ENCODE peak calls at places on chromosome 12, in four cellular contexts. B is K562, A is A549, U is HepG2. D is an unnamed sample.

GRCh38 chr12:118330421-118331018 is 42.2 kb downstream of the TAOK3 start:
- DNase-seq in U (no peak), A (no peak), B (peak), D (peak)

GRCh38 chr12:58387199-58387598 is 445.8 kb downstream of the ATP23 start:
- DNase-seq in U (no peak), B (no peak), A (no peak), D (peak)

GRCh38 chr12:122208073-122208820 is 4.7 kb downstream of the B3GNT4 start:
- DNase-seq in A (no peak), U (no peak), B (no peak), D (no peak)

GRCh38 chr12:5499566-5500325 is 67.8 kb downstream of the NTF3 start:
- DNase-seq in A (no peak), U (no peak), B (no peak), D (peak)

GRCh38 chr12:109830718-109831117 is 2.5 kb downstream of the TRPV4 start:
- DNase-seq in A (no peak), B (no peak), U (no peak), D (no peak)

GRCh38 chr12:123938679-123939480 is 33.8 kb downstream of the CCDC92 start:
- DNase-seq in B (peak), U (no peak), A (peak), D (no peak)

GRCh38 chr12:34394211-34395055 is 372.1 kb downstream of the ALG10 start:
- DNase-seq in A (no peak), U (no peak), B (no peak), D (no peak)

GRCh38 chr12:59372971-59373370 is 222.9 kb upstream of the SLC16A7 start:
- DNase-seq in A (peak), U (no peak), B (no peak), D (peak)

GRCh38 chr12:31728289-31728916 is 418 bp downstream of the AMN1 start:
- DNase-seq in U (no peak), A (peak), B (peak), D (no peak)
- TF ChIP-seq MAZ in U (no peak), A (no peak), B (no peak), D (no peak)

DNA sequence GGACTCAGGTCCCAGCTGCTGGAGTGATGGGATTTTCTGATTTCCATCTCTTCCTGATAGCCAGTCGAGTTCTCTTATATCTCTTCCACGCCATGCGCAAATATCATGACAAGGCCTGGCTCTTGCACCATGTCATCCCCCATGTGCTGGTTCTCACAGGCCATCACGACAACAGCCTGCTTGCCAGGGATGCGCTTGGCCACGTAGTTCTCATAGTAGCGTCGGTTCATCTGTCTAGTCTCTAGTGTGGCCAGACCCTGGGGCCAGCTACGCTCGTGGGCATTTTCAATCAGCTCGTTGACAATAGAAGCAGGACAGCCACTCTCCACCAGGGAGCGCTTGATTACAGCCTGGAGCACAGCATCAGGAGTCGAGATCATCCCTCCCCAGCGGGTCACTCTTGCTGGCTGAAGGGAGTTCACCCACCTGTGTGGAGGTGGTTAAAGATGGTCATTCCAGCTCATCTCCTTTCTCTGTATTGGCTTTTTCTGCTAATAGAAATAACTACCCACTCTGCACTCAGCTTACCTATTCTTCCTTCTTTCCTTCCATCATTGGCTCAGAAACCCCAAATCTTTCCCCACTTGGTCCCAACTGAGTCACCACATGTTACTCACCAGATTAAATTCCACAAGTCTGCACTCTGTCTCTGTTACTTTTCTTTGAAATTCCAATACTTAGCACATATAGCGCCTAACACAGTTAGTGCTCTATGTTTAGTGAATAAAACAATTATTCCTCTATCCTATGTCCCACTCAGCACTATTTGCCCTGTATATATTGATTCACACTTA is 15.2 kb downstream of the RNF41 start:
- DNase-seq in B (peak), U (peak), A (peak), D (peak)
- TF ChIP-seq MAZ in B (no peak), U (no peak), A (no peak), D (no peak)

DNA sequence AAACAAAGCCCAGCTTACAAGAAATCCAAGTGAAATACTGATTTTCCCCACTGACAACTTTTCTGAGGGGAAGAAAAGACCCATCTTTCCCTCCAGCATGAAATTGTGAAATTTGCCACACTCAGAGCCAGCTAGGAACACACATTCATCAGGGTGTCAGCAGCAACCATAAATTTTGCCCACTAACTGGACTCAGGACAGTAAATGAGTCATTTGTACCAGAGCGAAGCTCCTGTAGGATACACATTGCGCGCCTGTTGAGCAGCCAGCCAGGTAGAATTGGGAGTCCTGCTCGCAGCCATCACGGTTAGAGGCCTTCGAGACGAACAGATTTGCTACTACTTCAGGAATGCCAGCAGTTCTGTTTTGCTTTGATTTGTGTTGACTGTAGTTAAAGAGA is 117.7 kb downstream of the KICS2 start:
- DNase-seq in A (no peak), B (no peak), U (no peak), D (no peak)
- TF ChIP-seq MAZ in A (no peak), B (no peak), U (no peak), D (no peak)

GRCh38 chr12:32826807-32827412 is 69.7 kb downstream of the PKP2 start:
- DNase-seq in U (no peak), B (no peak), A (no peak), D (no peak)
- TF ChIP-seq MAZ in U (no peak), B (no peak), A (no peak), D (no peak)

DNA sequence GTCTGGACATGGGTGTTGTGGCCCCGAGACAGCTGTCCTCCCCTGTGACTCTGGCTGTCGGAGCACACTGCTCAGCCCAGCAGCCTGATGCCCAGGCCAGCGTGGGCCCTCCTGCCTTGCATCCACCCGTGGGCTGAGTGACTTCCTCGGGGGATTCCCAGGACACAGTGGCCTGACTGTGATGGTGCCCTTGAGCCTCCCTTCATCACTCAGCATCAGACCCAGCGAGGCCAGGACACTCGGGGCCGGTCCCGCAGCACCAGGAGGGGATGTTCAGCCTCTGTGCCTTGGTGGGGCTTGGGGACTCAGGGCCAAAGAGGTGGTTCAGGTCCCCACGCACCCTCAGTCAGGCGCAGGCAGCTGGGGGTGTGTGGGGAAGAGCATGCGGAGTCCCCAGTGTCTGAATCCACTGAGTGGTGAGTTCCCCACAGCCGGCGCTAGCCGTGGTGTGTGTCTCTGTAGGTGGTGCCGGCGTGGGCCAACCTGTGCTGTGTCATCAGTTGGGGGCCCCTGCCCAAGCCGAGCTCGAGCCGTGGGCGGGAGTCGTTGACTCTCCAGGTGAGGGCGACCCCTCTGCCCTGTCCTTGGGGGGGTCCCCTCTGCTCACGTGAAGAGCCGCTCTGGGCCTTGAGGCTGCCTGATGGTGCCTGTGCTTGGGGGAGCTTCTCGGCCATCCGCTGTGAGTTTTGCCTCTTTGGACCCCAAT is 185.8 kb downstream of the ADGRD1 start:
- DNase-seq in A (no peak), B (no peak), U (no peak), D (no peak)
- TF ChIP-seq MAZ in A (no peak), B (no peak), U (no peak), D (no peak)

DNA sequence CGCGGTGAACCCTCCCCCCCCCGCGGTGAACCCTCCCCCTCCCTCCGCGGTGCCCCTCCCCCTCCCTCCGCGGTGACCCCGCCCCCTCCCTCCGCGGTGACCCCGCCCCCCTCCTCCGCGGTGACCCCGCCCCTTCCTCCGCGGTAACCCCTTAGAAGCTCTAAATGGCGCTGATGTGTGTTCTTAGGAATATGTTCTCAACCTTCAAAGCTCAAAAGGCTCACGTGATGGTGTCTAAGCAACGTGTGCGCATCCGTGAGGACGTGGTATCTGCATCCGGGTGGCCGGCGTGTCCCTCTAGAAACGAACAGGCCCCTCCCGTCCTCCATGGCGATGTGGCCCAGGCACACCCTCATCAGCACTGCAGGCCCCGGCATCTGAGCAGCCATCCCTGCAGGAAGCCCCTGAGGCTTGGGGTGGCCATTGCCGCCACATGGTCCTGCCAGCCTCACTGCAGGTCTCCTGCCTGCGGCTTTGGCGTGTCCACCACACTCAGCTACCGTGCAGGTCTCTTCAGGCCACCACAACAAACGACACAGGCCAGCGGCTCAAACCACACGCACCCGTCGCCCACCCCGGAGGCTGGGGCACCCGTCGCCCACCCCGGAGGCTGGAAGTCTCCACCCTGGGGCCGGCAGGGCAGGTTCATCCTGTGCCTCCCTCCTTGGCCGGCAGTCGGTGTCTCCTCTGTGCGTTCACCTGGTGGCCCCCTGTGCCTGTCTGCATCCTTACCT is 14.5 kb upstream of the FBRSL1 start:
- DNase-seq in U (no peak), A (peak), B (no peak), D (no peak)
- TF ChIP-seq MAZ in U (no peak), A (no peak), B (no peak), D (no peak)